ENCODE peak calls at places on chromosome 4, in seven cellular contexts. One of them, this sample, is unnamed.

GRCh38 chr4:139682309-139683210 is 16.9 kb downstream of the MGST2 start:
- DNase-seq in hepatocyte: no peak
- DNase-seq in stimulated activated CD8-positive, alpha-beta memory T cell treated with anti-CD3 and anti-CD28 coated beads, Interleukin-7, amount 100 ng/mL, for 4 hours: no peak
- DNase-seq in left lobe of liver: no peak
- DNase-seq in T-cell: no peak
- DNase-seq in activated CD4-positive, alpha-beta T cell treated with anti-CD3 and anti-CD28 coated beads, Interleukin-2, amount 10 ng/mL, durations not matched to agents 7 days and 5 days: no peak
- DNase-seq in NCI-H1105: no peak
- DNase-seq in this sample: no peak

GRCh38 chr4:52265781-52266525 is 214.8 kb downstream of the SPATA18 start:
- DNase-seq in hepatocyte: no peak
- DNase-seq in stimulated activated CD8-positive, alpha-beta memory T cell treated with anti-CD3 and anti-CD28 coated beads, Interleukin-7, amount 100 ng/mL, for 4 hours: no peak
- DNase-seq in left lobe of liver: no peak
- DNase-seq in T-cell: no peak
- DNase-seq in activated CD4-positive, alpha-beta T cell treated with anti-CD3 and anti-CD28 coated beads, Interleukin-2, amount 10 ng/mL, durations not matched to agents 7 days and 5 days: no peak
- DNase-seq in NCI-H1105: no peak
- DNase-seq in this sample: no peak

GRCh38 chr4:36172650-36173049 is 71.7 kb downstream of the ARAP2 start:
- DNase-seq in hepatocyte: no peak
- DNase-seq in stimulated activated CD8-positive, alpha-beta memory T cell treated with anti-CD3 and anti-CD28 coated beads, Interleukin-7, amount 100 ng/mL, for 4 hours: no peak
- DNase-seq in left lobe of liver: no peak
- DNase-seq in T-cell: no peak
- DNase-seq in activated CD4-positive, alpha-beta T cell treated with anti-CD3 and anti-CD28 coated beads, Interleukin-2, amount 10 ng/mL, durations not matched to agents 7 days and 5 days: no peak
- DNase-seq in NCI-H1105: no peak
- DNase-seq in this sample: no peak

GRCh38 chr4:114223580-114223979 is 244.1 kb upstream of the ARSJ start:
- DNase-seq in hepatocyte: no peak
- DNase-seq in stimulated activated CD8-positive, alpha-beta memory T cell treated with anti-CD3 and anti-CD28 coated beads, Interleukin-7, amount 100 ng/mL, for 4 hours: no peak
- DNase-seq in left lobe of liver: no peak
- DNase-seq in T-cell: no peak
- DNase-seq in activated CD4-positive, alpha-beta T cell treated with anti-CD3 and anti-CD28 coated beads, Interleukin-2, amount 10 ng/mL, durations not matched to agents 7 days and 5 days: no peak
- DNase-seq in NCI-H1105: no peak
- DNase-seq in this sample: no peak

GRCh38 chr4:106868381-106869035 is 167.6 kb downstream of the DKK2 start:
- DNase-seq in hepatocyte: no peak
- DNase-seq in stimulated activated CD8-positive, alpha-beta memory T cell treated with anti-CD3 and anti-CD28 coated beads, Interleukin-7, amount 100 ng/mL, for 4 hours: no peak
- DNase-seq in left lobe of liver: no peak
- DNase-seq in T-cell: no peak
- DNase-seq in activated CD4-positive, alpha-beta T cell treated with anti-CD3 and anti-CD28 coated beads, Interleukin-2, amount 10 ng/mL, durations not matched to agents 7 days and 5 days: no peak
- DNase-seq in NCI-H1105: no peak
- DNase-seq in this sample: no peak

GRCh38 chr4:167000141-167000852 is 234.0 kb downstream of the SPOCK3 start:
- DNase-seq in hepatocyte: peak
- DNase-seq in stimulated activated CD8-positive, alpha-beta memory T cell treated with anti-CD3 and anti-CD28 coated beads, Interleukin-7, amount 100 ng/mL, for 4 hours: no peak
- DNase-seq in left lobe of liver: no peak
- DNase-seq in T-cell: no peak
- DNase-seq in activated CD4-positive, alpha-beta T cell treated with anti-CD3 and anti-CD28 coated beads, Interleukin-2, amount 10 ng/mL, durations not matched to agents 7 days and 5 days: no peak
- DNase-seq in NCI-H1105: no peak
- DNase-seq in this sample: no peak

GRCh38 chr4:52856802-52857201 is 5.3 kb upstream of the RASL11B start:
- DNase-seq in hepatocyte: no peak
- DNase-seq in stimulated activated CD8-positive, alpha-beta memory T cell treated with anti-CD3 and anti-CD28 coated beads, Interleukin-7, amount 100 ng/mL, for 4 hours: no peak
- DNase-seq in left lobe of liver: no peak
- DNase-seq in T-cell: no peak
- DNase-seq in activated CD4-positive, alpha-beta T cell treated with anti-CD3 and anti-CD28 coated beads, Interleukin-2, amount 10 ng/mL, durations not matched to agents 7 days and 5 days: peak
- DNase-seq in NCI-H1105: no peak
- DNase-seq in this sample: no peak

GRCh38 chr4:61405307-61405706 is 205.2 kb downstream of the ADGRL3 start:
- DNase-seq in hepatocyte: no peak
- DNase-seq in stimulated activated CD8-positive, alpha-beta memory T cell treated with anti-CD3 and anti-CD28 coated beads, Interleukin-7, amount 100 ng/mL, for 4 hours: no peak
- DNase-seq in left lobe of liver: no peak
- DNase-seq in T-cell: no peak
- DNase-seq in activated CD4-positive, alpha-beta T cell treated with anti-CD3 and anti-CD28 coated beads, Interleukin-2, amount 10 ng/mL, durations not matched to agents 7 days and 5 days: no peak
- DNase-seq in NCI-H1105: no peak
- DNase-seq in this sample: no peak

GRCh38 chr4:71713611-71714203 is 70.2 kb downstream of the GC start:
- DNase-seq in hepatocyte: peak
- DNase-seq in stimulated activated CD8-positive, alpha-beta memory T cell treated with anti-CD3 and anti-CD28 coated beads, Interleukin-7, amount 100 ng/mL, for 4 hours: no peak
- DNase-seq in left lobe of liver: no peak
- DNase-seq in T-cell: no peak
- DNase-seq in activated CD4-positive, alpha-beta T cell treated with anti-CD3 and anti-CD28 coated beads, Interleukin-2, amount 10 ng/mL, durations not matched to agents 7 days and 5 days: no peak
- DNase-seq in NCI-H1105: peak
- DNase-seq in this sample: no peak